ENCODE peak calls at places on chromosomes 3 and 15, in four cellular contexts. F, P, A and G are unnamed samples.
A peak's percentile ranks its signal among the peaks of the same experiment; 100 is the strongest.

GRCh38 chr3:29537889-29538609 is 257.2 kb downstream of the RBMS3 start:
- DNase-seq in P (no peak), F (no peak), A (no peak), G (no peak)

GRCh38 chr3:16916840-16917239 is 32.1 kb downstream of the PLCL2 start:
- DNase-seq in A (no peak), F (no peak), P (no peak), G (peak; percentile 11)

GRCh38 chr3:138124689-138125420 is 7.3 kb downstream of the A4GNT start:
- DNase-seq in P (no peak), A (no peak), F (no peak), G (peak; percentile 75)

GRCh38 chr15:62541250-62541649 is 376.2 kb upstream of the C2CD4B start:
- DNase-seq in A (no peak), F (no peak), P (no peak), G (no peak)

GRCh38 chr3:169146866-169147245 is 516.7 kb downstream of the MECOM start:
- DNase-seq in F (no peak), P (no peak), A (no peak), G (peak; percentile 31)

GRCh38 chr3:142645236-142645793 is 49.1 kb downstream of the PLS1 start:
- DNase-seq in P (no peak), F (peak; percentile 41), A (no peak), G (peak; percentile 68)

GRCh38 chr3:97981886-97982285 is 9.7 kb upstream of the RIOX2 start:
- DNase-seq in F (no peak), A (no peak), P (no peak), G (peak; percentile 81)

GRCh38 chr3:57597973-57598351 is 818 bp upstream of the ARF4 start:
- DNase-seq in A (no peak), F (no peak), P (no peak), G (no peak)

GRCh38 chr15:87959080-87959479 is 297.5 kb downstream of the NTRK3 start:
- DNase-seq in P (no peak), A (no peak), F (no peak), G (no peak)

GRCh38 chr15:66014639-66015182 is 145.4 kb downstream of the RAB11A start:
- DNase-seq in P (no peak), A (no peak), F (no peak), G (no peak)

GRCh38 chr15:77907824-77908751 is 169.4 kb downstream of the TBC1D2B start:
- DNase-seq in F (peak; percentile 36), A (no peak), P (no peak), G (peak; percentile 81)

GRCh38 chr3:55164191-55164590 is 236.3 kb upstream of the LRTM1 start:
- DNase-seq in A (no peak), F (no peak), P (no peak), G (peak; percentile 24)

GRCh38 chr3:17045705-17046104 is 160.9 kb downstream of the PLCL2 start:
- DNase-seq in P (no peak), F (no peak), A (no peak), G (no peak)

GRCh38 chr3:58670506-58671125 is 4.0 kb upstream of the FAM3D start:
- DNase-seq in A (no peak), F (no peak), P (no peak), G (no peak)

GRCh38 chr3:61060421-61060861 is 190.8 kb downstream of the FHIT start:
- DNase-seq in F (no peak), A (no peak), P (no peak), G (no peak)

GRCh38 chr3:113747719-113748046 is 848 bp downstream of the ATP6V1A start:
- DNase-seq in F (no peak), P (no peak), A (no peak), G (no peak)

GRCh38 chr3:42473083-42473932 is 29.1 kb upstream of the VIPR1 start:
- DNase-seq in A (no peak), F (no peak), P (no peak), G (peak; percentile 42)

GRCh38 chr3:56796996-56797395 is 4.8 kb downstream of the ARHGEF3 start:
- DNase-seq in F (no peak), A (no peak), P (no peak), G (no peak)

GRCh38 chr15:33778911-33779310 is 189.4 kb upstream of the CHRM5 start:
- DNase-seq in P (no peak), F (no peak), A (no peak), G (no peak)

GRCh38 chr3:183845608-183846288 is 20.4 kb upstream of the MAP6D1 start:
- DNase-seq in A (no peak), P (no peak), F (no peak), G (peak; percentile 16)

GRCh38 chr15:77503240-77503639 is 82.6 kb downstream of the HMG20A start:
- DNase-seq in F (no peak), P (no peak), A (no peak), G (no peak)

GRCh38 chr15:88998980-88999713 is 86.0 kb upstream of the MFGE8 start:
- DNase-seq in F (no peak), P (no peak), A (peak; percentile 95), G (no peak)

GRCh38 chr15:72034859-72035650 is 82.9 kb downstream of the MYO9A start:
- DNase-seq in A (no peak), P (no peak), F (no peak), G (no peak)

GRCh38 chr15:57079907-57080750 is 161.7 kb downstream of the TCF12 start:
- DNase-seq in P (no peak), A (no peak), F (no peak), G (peak; percentile 24)

GRCh38 chr15:100844778-100845177 is 34.9 kb upstream of the ALDH1A3 start:
- DNase-seq in F (no peak), A (no peak), P (no peak), G (no peak)

GRCh38 chr3:58588030-58588614 is 10.9 kb upstream of the FAM107A start:
- DNase-seq in P (no peak), F (no peak), A (no peak), G (peak; percentile 54)

GRCh38 chr15:98865397-98866339 is 141.9 kb downstream of the PGPEP1L start:
- DNase-seq in F (peak; percentile 38), A (no peak), P (no peak), G (peak; percentile 80)

GRCh38 chr15:80777836-80778620 is 1.1 kb upstream of the CEMIP start:
- DNase-seq in A (no peak), F (no peak), P (no peak), G (peak; percentile 41)

GRCh38 chr15:80778621-80778963 is 578 bp upstream of the CEMIP start:
- DNase-seq in A (no peak), F (no peak), P (no peak), G (no peak)

GRCh38 chr15:80779658-80780415 is 667 bp downstream of the CEMIP start:
- DNase-seq in F (no peak), A (no peak), P (no peak), G (peak; percentile 62)

GRCh38 chr15:80778964-80779657 is at the start of gene CEMIP:
- DNase-seq in P (peak; percentile 55), A (no peak), F (peak; percentile 33), G (peak; percentile 90)

GRCh38 chr15:80780416-80781221 is 1.4 kb downstream of the CEMIP start:
- DNase-seq in A (no peak), F (no peak), P (no peak), G (peak; percentile 67)
- H3K4me3 ChIP-seq in A (peak overlapping the region; percentile 7), F (no peak overlapping the region), P (peak overlapping the region; percentile 89), G (peak overlapping the region; percentile 68)

GRCh38 chr3:187319699-187320302 is 28.3 kb upstream of the MASP1 start:
- DNase-seq in P (peak; percentile 34), A (peak; percentile 88), F (peak; percentile 65), G (peak; percentile 90)

GRCh38 chr3:187314176-187314575 is 22.6 kb upstream of the MASP1 start:
- DNase-seq in A (no peak), P (no peak), F (no peak), G (no peak)

GRCh38 chr3:187321766-187322165 is 30.2 kb upstream of the MASP1 start:
- DNase-seq in P (no peak), A (no peak), F (no peak), G (no peak)

GRCh38 chr3:187315872-187316271 is 24.3 kb upstream of the MASP1 start:
- DNase-seq in A (no peak), P (no peak), F (no peak), G (no peak)

DNA sequence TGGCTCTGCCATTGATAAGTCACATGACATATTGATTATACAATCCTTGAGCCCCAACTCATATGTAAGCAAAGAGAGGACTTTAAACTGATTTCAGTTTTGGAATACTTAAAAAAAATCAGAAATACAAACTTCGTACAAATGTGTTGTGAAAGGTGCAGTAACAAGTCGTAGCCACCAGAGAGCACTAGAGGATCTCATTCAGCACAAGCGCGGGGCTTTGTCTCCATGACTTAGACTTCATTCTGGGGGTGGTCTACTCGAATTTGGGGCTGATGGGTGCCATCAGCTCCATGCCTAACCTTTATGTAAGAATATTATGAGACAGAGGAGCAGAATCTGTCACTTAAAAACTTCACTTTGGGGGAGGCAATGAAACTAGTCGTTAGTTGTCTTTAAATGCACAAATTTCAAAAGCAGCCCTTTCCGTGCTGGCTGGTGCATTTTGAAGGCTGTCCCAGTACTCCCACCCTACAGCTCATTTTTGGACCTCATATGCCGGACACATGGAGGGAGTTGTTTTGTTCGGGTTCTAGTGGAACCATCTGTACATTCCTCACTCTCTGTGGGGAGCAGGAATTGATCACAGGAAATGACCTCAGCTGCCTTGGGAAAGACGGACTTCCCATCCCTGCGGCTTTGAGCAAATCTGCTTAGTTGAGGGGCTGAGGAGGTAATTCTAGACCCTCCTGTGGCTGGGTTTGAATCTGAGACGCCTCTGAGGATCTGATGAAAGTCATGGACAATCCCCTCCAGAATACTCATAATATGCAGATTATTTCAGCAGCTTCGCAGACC is 27.5 kb upstream of the MASP1 start:
- DNase-seq in A (peak; percentile 58), P (peak; percentile 44), F (peak; percentile 42), G (peak; percentile 89)
- H3K4me3 ChIP-seq in A (no peak overlapping the region), P (peak overlapping the region; percentile 36), F (peak overlapping the region; percentile 32), G (peak overlapping the region; percentile 48)

DNA sequence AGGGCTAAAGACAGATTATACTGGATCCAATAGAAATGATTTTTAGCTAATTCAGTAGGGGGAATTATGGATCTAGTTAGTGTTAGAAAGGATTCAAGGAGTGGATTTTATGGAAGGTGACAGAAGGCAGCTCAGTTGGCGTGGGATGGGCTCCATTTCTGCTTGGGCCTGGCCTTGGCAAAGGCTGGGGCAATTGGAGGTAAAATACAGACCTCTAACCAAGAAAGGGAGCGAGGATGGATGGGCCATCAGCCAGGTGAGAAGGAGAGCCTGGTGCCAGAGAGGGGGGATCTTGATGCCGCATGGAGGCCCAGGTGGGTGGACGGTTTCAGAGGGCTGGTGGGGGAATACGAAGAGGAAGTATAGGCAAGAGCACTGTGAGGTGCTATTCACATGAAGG is 40.7 kb upstream of the TRA2B start:
- DNase-seq in A (no peak), F (no peak), P (no peak), G (no peak)
- H3K4me3 ChIP-seq in A (no peak overlapping the region), F (no peak overlapping the region), P (no peak overlapping the region), G (no peak overlapping the region)

GRCh38 chr15:45050587-45050986 is 27.6 kb downstream of the SORD start:
- DNase-seq in P (no peak), A (no peak), F (no peak), G (no peak)

DNA sequence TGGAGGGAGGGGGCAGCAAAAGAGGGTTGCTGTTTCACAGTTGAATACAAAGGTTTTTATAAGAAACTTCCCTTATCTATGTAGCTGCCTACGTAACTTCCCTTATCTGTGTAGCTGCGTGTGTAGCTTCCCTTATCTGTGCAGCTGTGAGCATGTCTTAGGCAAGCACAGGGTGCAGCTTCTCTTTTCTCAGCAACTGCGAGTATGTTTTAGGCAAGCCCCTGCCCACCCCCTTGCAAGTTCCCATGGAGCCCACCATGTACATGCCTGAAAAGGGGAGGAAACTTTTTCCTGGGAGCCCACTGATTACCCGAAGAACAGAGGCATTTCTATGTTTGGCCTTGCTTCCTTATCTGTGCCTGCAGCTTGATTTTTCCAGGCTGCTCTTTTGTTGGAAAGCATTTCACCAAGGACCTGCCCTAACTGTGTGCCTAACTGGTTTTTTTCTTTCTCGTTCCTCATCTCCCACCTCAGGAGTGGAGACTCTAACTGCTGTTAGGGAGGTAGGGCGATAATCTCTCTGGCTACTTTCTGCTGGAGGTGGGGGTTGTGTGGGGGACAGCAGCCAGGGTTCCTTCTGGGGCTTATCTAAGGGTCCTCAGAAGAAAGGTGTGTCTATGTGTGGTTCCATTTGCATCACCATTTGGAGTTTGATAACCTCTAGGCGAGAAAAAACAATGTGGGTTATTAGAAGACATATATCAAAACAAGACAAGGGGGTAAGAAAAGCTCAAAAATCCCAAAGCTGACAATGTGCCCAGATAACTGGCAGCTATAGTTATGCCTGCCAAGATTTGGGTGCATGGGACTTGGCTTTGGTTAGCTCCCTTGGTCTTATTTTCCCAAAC is 26.0 kb downstream of the SORD start:
- DNase-seq in A (no peak), P (no peak), F (no peak), G (peak; percentile 45)
- H3K4me3 ChIP-seq in A (no peak overlapping the region), P (no peak overlapping the region), F (no peak overlapping the region), G (no peak overlapping the region)